ENCODE peak calls at places on chromosomes 16 and 17, in nine cellular contexts. G is RWPE1, T is GM13977, I is cardiac muscle cell, H is omental fat pad, U is HFF-Myc, A is endothelial cell, C is left ventricle myocardium inferior, B is HL-60. D is an unnamed sample.

GRCh38 chr16:13492046-13492445 is 427.9 kb upstream of the ERCC4 start:
- DNase-seq in I (no peak), A (no peak), G (no peak), C (no peak), T (no peak), U (no peak), H (no peak), B (no peak), D (no peak)

GRCh38 chr16:72621651-72622050 is 426.3 kb downstream of the ZFHX3 start:
- DNase-seq in B (no peak), U (no peak), H (no peak), A (no peak), I (no peak), G (no peak), T (no peak), C (no peak), D (no peak)

GRCh38 chr16:73047536-73048291 is at the start of gene ZFHX3:
- DNase-seq in U (no peak), T (peak), A (no peak), G (no peak), B (peak), I (peak), C (peak), H (no peak), D (no peak)

GRCh38 chr16:47787695-47788094 is 326.6 kb downstream of the PHKB start:
- DNase-seq in I (peak), H (no peak), C (no peak), T (no peak), A (peak), U (no peak), G (no peak), B (no peak), D (no peak)

GRCh38 chr17:21530311-21530710 is 154.2 kb downstream of the KCNJ12 start:
- DNase-seq in G (no peak), B (no peak), C (no peak), T (no peak), H (no peak), U (no peak), A (no peak), I (no peak), D (no peak)

GRCh38 chr16:4372578-4373355 is 1.1 kb downstream of the VASN start:
- DNase-seq in U (no peak), C (peak), A (no peak), T (no peak), I (no peak), B (no peak), G (peak), H (no peak), D (no peak)

GRCh38 chr17:61575983-61576382 is 15.0 kb downstream of the NACA2 start:
- DNase-seq in G (no peak), C (no peak), H (no peak), A (no peak), U (no peak), T (no peak), B (no peak), I (no peak), D (no peak)

GRCh38 chr17:7191571-7192270 is 12.6 kb upstream of the ASGR1 start:
- DNase-seq in I (peak), C (no peak), A (no peak), G (peak), U (no peak), B (no peak), T (no peak), H (no peak), D (no peak)

GRCh38 chr16:17777461-17777863 is 306.7 kb upstream of the XYLT1 start:
- DNase-seq in T (no peak), C (no peak), I (no peak), B (no peak), G (peak), A (no peak), U (no peak), H (no peak), D (no peak)

GRCh38 chr17:76405967-76406647 is 21.7 kb downstream of the SPHK1 start:
- DNase-seq in U (no peak), A (no peak), T (no peak), B (peak), G (no peak), C (peak), H (no peak), I (peak), D (no peak)

GRCh38 chr17:17824119-17824779 is 12.5 kb downstream of the SREBF1 start:
- DNase-seq in A (no peak), U (no peak), B (no peak), T (no peak), C (no peak), G (no peak), H (no peak), I (no peak), D (no peak)

GRCh38 chr17:68961204-68961893 is 6.2 kb upstream of the ABCA8 start:
- DNase-seq in H (no peak), T (no peak), C (peak), B (no peak), G (no peak), A (no peak), I (no peak), U (no peak), D (no peak)

GRCh38 chr17:74413491-74413890 is 18.4 kb upstream of the GPRC5C start:
- DNase-seq in T (no peak), G (no peak), H (no peak), I (no peak), C (no peak), A (no peak), U (no peak), B (no peak), D (no peak)

GRCh38 chr17:7233701-7234099 is 617 bp downstream of the DVL2 start:
- DNase-seq in H (no peak), A (no peak), U (no peak), I (no peak), T (no peak), B (no peak), G (no peak), C (no peak), D (no peak)

GRCh38 chr16:66205287-66206167 is 161.0 kb upstream of the CDH5 start:
- DNase-seq in I (no peak), U (no peak), A (no peak), H (no peak), G (no peak), B (peak), T (no peak), C (no peak), D (no peak)

GRCh38 chr16:77594798-77595625 is 127.3 kb upstream of the NUDT7 start:
- DNase-seq in G (no peak), U (no peak), I (no peak), C (no peak), A (no peak), H (no peak), T (no peak), B (no peak), D (no peak)

GRCh38 chr17:66365204-66365524 is 62.8 kb downstream of the PRKCA start:
- DNase-seq in U (no peak), B (no peak), T (no peak), A (no peak), C (no peak), I (no peak), G (no peak), H (no peak), D (no peak)

GRCh38 chr17:29068828-29069227 is 25.9 kb downstream of the PIPOX start:
- DNase-seq in T (no peak), G (no peak), B (no peak), H (no peak), I (no peak), A (no peak), U (no peak), C (no peak), D (no peak)

GRCh38 chr17:81489986-81490598 is 22.5 kb downstream of the ACTG1 start:
- DNase-seq in A (no peak), B (no peak), C (no peak), I (no peak), G (no peak), H (no peak), U (no peak), T (no peak), D (no peak)

GRCh38 chr16:49652441-49653175 is 203.3 kb downstream of the ZNF423 start:
- DNase-seq in T (no peak), A (no peak), U (no peak), C (peak), I (no peak), B (no peak), G (no peak), H (no peak), D (no peak)

DNA sequence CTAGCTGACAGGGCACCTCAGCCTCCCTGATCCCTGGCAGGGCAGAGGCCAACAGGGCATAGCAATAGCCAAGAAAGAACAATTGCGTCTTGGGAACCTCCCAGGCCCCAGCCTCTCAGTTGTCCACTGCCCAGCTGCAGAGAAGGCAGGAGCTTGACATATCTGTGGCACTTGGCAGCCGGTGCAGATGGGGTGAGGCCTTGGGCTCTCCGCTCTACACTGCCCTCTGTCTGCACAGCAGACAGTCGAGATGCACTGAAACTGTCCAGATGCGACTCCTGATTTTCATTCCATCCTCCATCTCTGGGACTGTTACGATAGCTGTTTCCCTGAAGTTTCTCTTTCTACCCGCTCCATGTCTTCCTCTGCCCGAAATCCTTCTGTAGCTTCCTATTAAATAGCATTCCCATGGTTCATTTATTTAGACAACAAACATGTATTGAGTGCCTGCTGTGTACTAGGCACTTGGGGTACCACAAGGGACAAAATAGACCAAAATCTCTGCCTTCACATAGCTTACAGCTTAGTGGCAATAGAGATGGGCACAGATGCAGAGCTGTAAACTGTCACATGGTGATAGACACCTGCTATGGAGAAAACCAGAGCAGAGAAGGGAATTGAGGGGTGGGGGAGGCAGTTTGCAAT is 3.3 kb downstream of the POLR3E start:
- DNase-seq in B (no peak), G (peak), H (no peak), U (no peak), C (peak), I (peak), A (peak), T (peak), D (no peak)
- TF ChIP-seq CTCF in B (peak), G (peak), H (no peak), U (peak), C (peak), I (peak), A (peak), T (peak), D (no peak)

GRCh38 chr17:3905017-3905486 is 11.2 kb downstream of the P2RX1 start:
- DNase-seq in G (no peak), T (no peak), H (no peak), I (no peak), C (no peak), B (no peak), U (no peak), A (no peak), D (no peak)

GRCh38 chr17:3909257-3909656 is 7.0 kb downstream of the P2RX1 start:
- DNase-seq in H (no peak), T (no peak), C (no peak), A (no peak), G (no peak), U (no peak), B (no peak), I (no peak), D (no peak)

GRCh38 chr17:3910420-3911270 is 5.6 kb downstream of the P2RX1 start:
- DNase-seq in H (no peak), A (no peak), T (no peak), I (no peak), G (no peak), B (no peak), C (no peak), U (no peak), D (no peak)

GRCh38 chr17:3906881-3907280 is 9.4 kb downstream of the P2RX1 start:
- DNase-seq in G (no peak), H (no peak), U (no peak), A (no peak), B (no peak), I (no peak), C (no peak), T (no peak), D (no peak)

GRCh38 chr17:3907483-3908216 is 8.6 kb downstream of the P2RX1 start:
- DNase-seq in T (no peak), C (no peak), B (no peak), A (no peak), I (no peak), H (no peak), U (no peak), G (no peak), D (no peak)
- TF ChIP-seq CTCF in T (peak), C (peak), B (no peak), A (no peak), I (no peak), H (no peak), U (peak), G (no peak), D (no peak)

GRCh38 chr17:4969551-4970231 is 2.1 kb upstream of the SPAG7 start:
- DNase-seq in G (no peak), T (no peak), A (no peak), U (no peak), B (no peak), I (peak), C (no peak), H (no peak), D (no peak)

GRCh38 chr17:4966844-4967538 is 626 bp downstream of the SPAG7 start:
- DNase-seq in G (peak), A (peak), H (peak), C (peak), U (peak), T (peak), I (peak), B (peak), D (peak)

GRCh38 chr17:4967539-4968165 is at the start of gene SPAG7:
- DNase-seq in U (peak), I (peak), C (peak), A (peak), B (peak), G (peak), T (peak), H (peak), D (peak)

GRCh38 chr17:4968916-4969550 is 1.4 kb upstream of the SPAG7 start:
- DNase-seq in H (no peak), T (no peak), A (no peak), B (peak), G (peak), C (no peak), I (no peak), U (peak), D (no peak)

DNA sequence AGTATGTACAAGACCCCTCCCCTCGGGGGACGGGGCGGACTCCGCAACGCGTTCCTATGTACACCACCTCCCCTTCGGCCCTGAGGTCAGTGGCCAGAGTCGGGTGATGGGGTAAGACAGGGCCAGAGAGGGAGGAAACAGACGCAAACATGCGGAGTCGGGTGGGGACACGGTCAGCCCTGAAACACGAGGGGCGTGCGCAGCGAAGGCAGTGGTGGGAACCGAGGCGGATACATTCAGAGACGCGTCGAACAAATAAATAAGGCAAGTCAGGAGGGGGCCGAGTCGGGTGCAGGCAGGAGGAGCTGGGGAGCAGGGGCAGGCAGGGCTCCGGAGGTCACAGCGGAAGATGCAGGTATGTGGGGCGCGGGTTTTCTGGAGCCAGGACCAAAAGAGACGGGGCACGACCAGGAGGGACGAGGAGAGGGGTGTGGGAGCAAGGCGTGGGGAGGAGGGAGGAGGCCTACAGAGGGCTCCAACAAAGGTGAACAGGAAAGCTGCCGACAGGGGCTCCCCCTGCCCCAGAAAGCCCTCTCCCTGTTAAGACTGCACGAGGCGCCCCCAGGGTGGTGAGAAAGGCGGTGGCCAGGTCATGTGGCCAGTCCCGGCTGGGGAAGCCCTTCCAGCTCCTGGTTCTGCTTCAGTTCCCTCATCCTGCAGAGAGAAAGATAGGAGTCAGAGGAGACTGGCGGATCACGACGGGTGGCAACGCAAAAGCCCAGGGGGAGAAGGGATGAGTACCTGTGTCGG is 724 bp upstream of the SPAG7 start:
- DNase-seq in U (no peak), T (peak), C (no peak), I (peak), A (peak), G (no peak), B (no peak), H (no peak), D (peak)
- TF ChIP-seq CTCF in U (no peak), T (no peak), C (no peak), I (no peak), A (no peak), G (no peak), B (no peak), H (no peak), D (no peak)

DNA sequence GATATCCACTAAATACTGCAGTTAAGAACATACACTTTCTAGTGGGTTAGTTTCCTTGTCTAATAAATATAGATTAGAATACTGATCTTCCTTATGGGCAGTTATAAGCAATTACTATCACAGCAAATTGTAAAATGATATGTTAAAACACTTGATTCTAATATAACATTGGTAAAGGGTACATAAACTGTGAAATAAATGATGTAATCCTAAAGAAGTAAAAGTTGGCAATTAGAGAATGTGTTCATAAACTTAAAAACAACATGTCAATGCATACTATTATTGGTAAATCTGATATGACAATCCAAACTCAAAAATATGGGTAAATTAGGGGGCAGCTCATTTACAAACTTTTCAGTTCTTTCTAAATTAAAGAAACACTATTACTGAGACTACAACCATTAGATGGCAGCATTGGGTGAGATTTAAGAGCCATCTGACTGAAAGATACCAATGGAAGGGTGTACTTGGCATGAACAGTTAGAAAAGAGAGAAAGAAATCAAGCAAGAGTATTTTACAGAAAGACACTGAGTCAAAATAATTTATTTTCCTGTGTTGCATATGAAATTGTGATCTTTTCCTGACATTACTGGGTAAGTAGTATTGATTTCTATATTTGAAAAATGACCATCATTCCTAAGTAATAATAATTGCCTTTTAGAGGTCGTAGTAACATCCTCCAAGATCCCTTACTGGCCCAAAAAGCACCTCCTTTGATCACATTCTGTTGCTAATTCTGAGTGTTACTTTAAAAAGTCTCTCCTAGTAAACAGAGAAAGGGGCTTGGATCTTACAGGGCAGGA is 119.6 kb downstream of the SPAG9 start:
- DNase-seq in T (peak), G (peak), B (no peak), U (peak), A (peak), H (no peak), C (no peak), I (peak), D (no peak)
- TF ChIP-seq CTCF in T (peak), G (peak), B (no peak), U (peak), A (peak), H (no peak), C (peak), I (peak), D (no peak)

GRCh38 chr17:35242158-35242804 is 591 bp upstream of the SLFN5 start:
- DNase-seq in C (peak), G (peak), H (peak), T (peak), I (peak), U (no peak), A (peak), B (no peak), D (peak)
- TF ChIP-seq CTCF in C (peak), G (peak), H (no peak), T (peak), I (peak), U (peak), A (no peak), B (no peak), D (peak)